ENCODE peak calls at places on chromosomes 3 and 15, in seven cellular contexts. One of them, this sample, is unnamed. For H3K4me1 and H3K9me3, the result is how much of the 10 kb centered on the place peaks cover.

GRCh38 chr3:83849331-83849730 is 1109.5 kb upstream of the CADM2 start:
- DNase-seq in neuronal stem cell: no peak
- DNase-seq in adrenal gland: no peak
- DNase-seq in aorta: no peak
- DNase-seq in CD8-positive, alpha-beta memory T cell: no peak
- DNase-seq in body of pancreas: no peak
- DNase-seq in pancreas: no peak
- DNase-seq in this sample: no peak

GRCh38 chr3:53846134-53846850 is at the start of the genes CHDH and IL17RB:
- DNase-seq in CD8-positive, alpha-beta memory T cell: peak
- DNase-seq in neuronal stem cell: peak
- DNase-seq in aorta: peak
- DNase-seq in adrenal gland: peak
- DNase-seq in body of pancreas: peak
- DNase-seq in pancreas: peak
- DNase-seq in this sample: peak

GRCh38 chr15:90882781-90883525 is 1.4 kb upstream of the FES start:
- DNase-seq in pancreas: no peak
- DNase-seq in aorta: no peak
- DNase-seq in CD8-positive, alpha-beta memory T cell: no peak
- DNase-seq in neuronal stem cell: no peak
- DNase-seq in adrenal gland: no peak
- DNase-seq in body of pancreas: no peak
- DNase-seq in this sample: no peak

GRCh38 chr3:29144361-29144760 is 136.5 kb upstream of the RBMS3 start:
- DNase-seq in pancreas: no peak
- DNase-seq in aorta: no peak
- DNase-seq in body of pancreas: no peak
- DNase-seq in adrenal gland: no peak
- DNase-seq in neuronal stem cell: no peak
- DNase-seq in CD8-positive, alpha-beta memory T cell: no peak
- DNase-seq in this sample: no peak

GRCh38 chr15:69843267-69843666 is 254.4 kb downstream of the TLE3 start:
- DNase-seq in aorta: no peak
- DNase-seq in body of pancreas: no peak
- DNase-seq in CD8-positive, alpha-beta memory T cell: no peak
- DNase-seq in neuronal stem cell: no peak
- DNase-seq in adrenal gland: no peak
- DNase-seq in pancreas: no peak
- DNase-seq in this sample: no peak

GRCh38 chr3:119297169-119297568 is 3.0 kb downstream of the ARHGAP31 start:
- DNase-seq in neuronal stem cell: no peak
- DNase-seq in aorta: no peak
- DNase-seq in adrenal gland: peak
- DNase-seq in body of pancreas: no peak
- DNase-seq in pancreas: no peak
- DNase-seq in CD8-positive, alpha-beta memory T cell: no peak
- DNase-seq in this sample: no peak

GRCh38 chr3:177810162-177810623 is 612.9 kb upstream of the TBL1XR1 start:
- DNase-seq in adrenal gland: no peak
- DNase-seq in pancreas: no peak
- DNase-seq in CD8-positive, alpha-beta memory T cell: no peak
- DNase-seq in neuronal stem cell: no peak
- DNase-seq in body of pancreas: no peak
- DNase-seq in aorta: no peak
- DNase-seq in this sample: no peak

GRCh38 chr15:77505556-77505955 is 84.9 kb downstream of the HMG20A start:
- DNase-seq in aorta: no peak
- DNase-seq in neuronal stem cell: no peak
- DNase-seq in adrenal gland: no peak
- DNase-seq in CD8-positive, alpha-beta memory T cell: no peak
- DNase-seq in body of pancreas: no peak
- DNase-seq in pancreas: no peak
- DNase-seq in this sample: no peak

GRCh38 chr3:150434263-150434662 is 26.2 kb downstream of the TSC22D2 start:
- DNase-seq in body of pancreas: no peak
- DNase-seq in pancreas: no peak
- DNase-seq in aorta: no peak
- DNase-seq in CD8-positive, alpha-beta memory T cell: no peak
- DNase-seq in adrenal gland: no peak
- DNase-seq in neuronal stem cell: no peak
- DNase-seq in this sample: no peak

GRCh38 chr15:81385110-81386076 is 11.4 kb upstream of the TMC3 start:
- DNase-seq in neuronal stem cell: no peak
- DNase-seq in pancreas: no peak
- DNase-seq in aorta: no peak
- DNase-seq in body of pancreas: peak
- DNase-seq in adrenal gland: no peak
- DNase-seq in CD8-positive, alpha-beta memory T cell: no peak
- DNase-seq in this sample: no peak

GRCh38 chr3:56754753-56755365 is 46.9 kb downstream of the ARHGEF3 start:
- DNase-seq in neuronal stem cell: no peak
- DNase-seq in aorta: peak
- DNase-seq in adrenal gland: peak
- DNase-seq in body of pancreas: peak
- DNase-seq in pancreas: no peak
- DNase-seq in CD8-positive, alpha-beta memory T cell: peak
- DNase-seq in this sample: no peak

GRCh38 chr15:99454941-99455795 is 110.6 kb upstream of the MEF2A start:
- DNase-seq in body of pancreas: peak
- DNase-seq in aorta: peak
- DNase-seq in neuronal stem cell: no peak
- DNase-seq in adrenal gland: peak
- DNase-seq in CD8-positive, alpha-beta memory T cell: no peak
- DNase-seq in pancreas: peak
- DNase-seq in this sample: no peak

GRCh38 chr15:66433726-66434125 is 47.0 kb downstream of the MAP2K1 start:
- DNase-seq in pancreas: no peak
- DNase-seq in neuronal stem cell: no peak
- DNase-seq in adrenal gland: no peak
- DNase-seq in aorta: no peak
- DNase-seq in body of pancreas: no peak
- DNase-seq in CD8-positive, alpha-beta memory T cell: no peak
- DNase-seq in this sample: no peak

GRCh38 chr15:99682455-99682854 is 50.8 kb downstream of the LYSMD4 start:
- DNase-seq in pancreas: no peak
- DNase-seq in adrenal gland: no peak
- DNase-seq in aorta: no peak
- DNase-seq in body of pancreas: no peak
- DNase-seq in neuronal stem cell: no peak
- DNase-seq in CD8-positive, alpha-beta memory T cell: no peak
- DNase-seq in this sample: no peak

GRCh38 chr15:29008846-29009245 is 123.1 kb downstream of the APBA2 start:
- DNase-seq in neuronal stem cell: no peak
- DNase-seq in aorta: no peak
- DNase-seq in pancreas: no peak
- DNase-seq in adrenal gland: no peak
- DNase-seq in body of pancreas: no peak
- DNase-seq in CD8-positive, alpha-beta memory T cell: no peak
- DNase-seq in this sample: no peak

GRCh38 chr3:154430014-154430413 is at the start of gene GPR149:
- DNase-seq in pancreas: no peak
- DNase-seq in body of pancreas: no peak
- DNase-seq in neuronal stem cell: no peak
- DNase-seq in aorta: no peak
- DNase-seq in adrenal gland: no peak
- DNase-seq in CD8-positive, alpha-beta memory T cell: no peak
- DNase-seq in this sample: no peak

GRCh38 chr3:160130950-160131349 is 94.3 kb upstream of the C3orf80 start:
- DNase-seq in pancreas: no peak
- DNase-seq in aorta: no peak
- DNase-seq in neuronal stem cell: no peak
- DNase-seq in body of pancreas: no peak
- DNase-seq in CD8-positive, alpha-beta memory T cell: no peak
- DNase-seq in adrenal gland: no peak
- DNase-seq in this sample: no peak

GRCh38 chr3:71847794-71848193 is 62.8 kb upstream of the PROK2 start:
- DNase-seq in CD8-positive, alpha-beta memory T cell: no peak
- DNase-seq in adrenal gland: no peak
- DNase-seq in aorta: no peak
- DNase-seq in body of pancreas: no peak
- DNase-seq in pancreas: no peak
- DNase-seq in neuronal stem cell: no peak
- DNase-seq in this sample: peak

GRCh38 chr3:123157598-123158287 is 44.0 kb upstream of the SEC22A start:
- DNase-seq in aorta: no peak
- DNase-seq in body of pancreas: peak
- DNase-seq in pancreas: peak
- DNase-seq in adrenal gland: no peak
- DNase-seq in CD8-positive, alpha-beta memory T cell: no peak
- DNase-seq in neuronal stem cell: no peak
- DNase-seq in this sample: no peak

GRCh38 chr3:53677406-53677805 is 168.8 kb downstream of the CHDH start:
- DNase-seq in neuronal stem cell: no peak
- DNase-seq in CD8-positive, alpha-beta memory T cell: no peak
- DNase-seq in pancreas: no peak
- DNase-seq in adrenal gland: no peak
- DNase-seq in body of pancreas: peak
- DNase-seq in aorta: no peak
- DNase-seq in this sample: no peak

GRCh38 chr15:72042054-72042453 is 75.9 kb downstream of the MYO9A start:
- DNase-seq in body of pancreas: no peak
- DNase-seq in aorta: no peak
- DNase-seq in CD8-positive, alpha-beta memory T cell: no peak
- DNase-seq in pancreas: no peak
- DNase-seq in adrenal gland: no peak
- DNase-seq in neuronal stem cell: no peak
- DNase-seq in this sample: no peak

GRCh38 chr3:69822501-69822900 is 83.2 kb downstream of the MITF start:
- DNase-seq in CD8-positive, alpha-beta memory T cell: no peak
- DNase-seq in body of pancreas: no peak
- DNase-seq in adrenal gland: no peak
- DNase-seq in neuronal stem cell: no peak
- DNase-seq in aorta: no peak
- DNase-seq in pancreas: no peak
- DNase-seq in this sample: no peak

GRCh38 chr15:63942486-63943365 is 103.6 kb downstream of the DAPK2 start:
- DNase-seq in neuronal stem cell: no peak
- DNase-seq in body of pancreas: no peak
- DNase-seq in pancreas: no peak
- DNase-seq in adrenal gland: no peak
- DNase-seq in CD8-positive, alpha-beta memory T cell: no peak
- DNase-seq in aorta: no peak
- DNase-seq in this sample: no peak

GRCh38 chr3:193656445-193656844 is 63.4 kb downstream of the OPA1 start:
- DNase-seq in body of pancreas: no peak
- DNase-seq in neuronal stem cell: no peak
- DNase-seq in aorta: no peak
- DNase-seq in pancreas: no peak
- DNase-seq in adrenal gland: no peak
- DNase-seq in CD8-positive, alpha-beta memory T cell: no peak
- DNase-seq in this sample: no peak

GRCh38 chr3:172648736-172649135 is 62.1 kb downstream of the NCEH1 start:
- DNase-seq in neuronal stem cell: no peak
- DNase-seq in aorta: no peak
- DNase-seq in adrenal gland: no peak
- DNase-seq in pancreas: no peak
- DNase-seq in body of pancreas: no peak
- DNase-seq in CD8-positive, alpha-beta memory T cell: no peak
- DNase-seq in this sample: no peak

GRCh38 chr3:115085197-115085865 is 61.8 kb downstream of the ZBTB20 start:
- DNase-seq in neuronal stem cell: no peak
- DNase-seq in aorta: no peak
- DNase-seq in adrenal gland: no peak
- DNase-seq in pancreas: no peak
- DNase-seq in body of pancreas: no peak
- DNase-seq in CD8-positive, alpha-beta memory T cell: no peak
- DNase-seq in this sample: no peak

GRCh38 chr15:71889385-71889784 is 79.0 kb downstream of the NR2E3 start:
- DNase-seq in adrenal gland: no peak
- DNase-seq in aorta: no peak
- DNase-seq in CD8-positive, alpha-beta memory T cell: no peak
- DNase-seq in body of pancreas: no peak
- DNase-seq in neuronal stem cell: no peak
- DNase-seq in pancreas: no peak
- DNase-seq in this sample: peak

GRCh38 chr15:57224664-57225063 is 151.6 kb upstream of the CGNL1 start:
- DNase-seq in aorta: no peak
- DNase-seq in body of pancreas: no peak
- DNase-seq in neuronal stem cell: no peak
- DNase-seq in adrenal gland: no peak
- DNase-seq in pancreas: no peak
- DNase-seq in CD8-positive, alpha-beta memory T cell: no peak
- DNase-seq in this sample: no peak
- H3K4me1 ChIP-seq in aorta: under half
- H3K4me1 ChIP-seq in body of pancreas: under half
- H3K4me1 ChIP-seq in neuronal stem cell: under half
- H3K4me1 ChIP-seq in adrenal gland: under half
- H3K4me1 ChIP-seq in pancreas: under half
- H3K4me1 ChIP-seq in CD8-positive, alpha-beta memory T cell: under half
- H3K4me1 ChIP-seq in this sample: under half

GRCh38 chr3:64242435-64242834 is 17.2 kb upstream of the PRICKLE2 start:
- DNase-seq in body of pancreas: no peak
- DNase-seq in neuronal stem cell: no peak
- DNase-seq in adrenal gland: no peak
- DNase-seq in pancreas: no peak
- DNase-seq in aorta: no peak
- DNase-seq in CD8-positive, alpha-beta memory T cell: no peak
- DNase-seq in this sample: no peak
- H3K9me3 ChIP-seq in body of pancreas: under half
- H3K9me3 ChIP-seq in neuronal stem cell: under half
- H3K9me3 ChIP-seq in adrenal gland: under half
- H3K9me3 ChIP-seq in pancreas: under half
- H3K9me3 ChIP-seq in aorta: under half
- H3K9me3 ChIP-seq in CD8-positive, alpha-beta memory T cell: under half
- H3K9me3 ChIP-seq in this sample: under half

DNA sequence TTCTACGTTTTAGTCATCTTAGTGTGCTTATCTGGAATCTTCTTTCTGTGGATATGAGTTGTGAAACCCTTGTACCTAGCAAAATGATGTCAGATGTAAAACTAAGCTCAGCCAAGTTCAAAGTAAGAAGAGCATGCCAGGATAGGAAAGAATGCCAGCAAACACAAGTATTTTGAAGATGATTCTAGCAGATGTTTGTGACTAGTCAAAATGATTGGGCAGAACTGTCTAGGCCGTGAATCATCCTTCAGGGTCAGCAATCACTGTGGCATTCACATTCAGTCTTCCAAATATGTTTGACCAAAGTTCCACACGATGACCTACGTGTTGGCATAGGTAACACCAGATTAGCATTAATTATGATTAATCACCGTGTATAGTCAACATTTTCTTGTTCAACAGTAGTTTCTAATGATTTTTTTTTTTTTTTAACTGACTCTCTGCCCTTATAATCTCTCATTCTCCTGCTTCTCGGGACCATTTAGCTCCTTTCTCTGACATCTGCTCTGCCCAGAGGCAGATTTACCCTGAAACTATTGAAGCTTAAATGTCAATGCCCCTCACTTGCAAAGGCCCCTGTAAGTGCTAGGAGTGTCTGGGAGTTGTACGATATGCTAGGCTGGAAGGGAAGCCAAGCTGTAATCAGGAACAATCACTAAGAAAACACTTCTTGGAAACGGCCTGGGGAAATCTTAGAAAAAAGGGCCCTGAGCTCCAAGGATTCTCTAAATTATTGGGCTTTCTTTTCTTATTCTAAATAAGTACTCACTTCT is 5.7 kb upstream of the PLOD2 start:
- DNase-seq in adrenal gland: peak
- DNase-seq in body of pancreas: peak
- DNase-seq in CD8-positive, alpha-beta memory T cell: no peak
- DNase-seq in pancreas: no peak
- DNase-seq in aorta: no peak
- DNase-seq in neuronal stem cell: no peak
- DNase-seq in this sample: no peak
- H3K4me3 ChIP-seq in adrenal gland: no peak
- H3K4me3 ChIP-seq in body of pancreas: no peak
- H3K4me3 ChIP-seq in CD8-positive, alpha-beta memory T cell: no peak
- H3K4me3 ChIP-seq in pancreas: no peak
- H3K4me3 ChIP-seq in aorta: peak
- H3K4me3 ChIP-seq in neuronal stem cell: no peak
- H3K4me3 ChIP-seq in this sample: no peak

GRCh38 chr3:188165596-188165995 is 11.6 kb downstream of the LPP start:
- DNase-seq in CD8-positive, alpha-beta memory T cell: no peak
- DNase-seq in adrenal gland: no peak
- DNase-seq in pancreas: no peak
- DNase-seq in aorta: no peak
- DNase-seq in body of pancreas: no peak
- DNase-seq in neuronal stem cell: no peak
- DNase-seq in this sample: no peak
- H3K4me1 ChIP-seq in CD8-positive, alpha-beta memory T cell: under half
- H3K4me1 ChIP-seq in adrenal gland: under half
- H3K4me1 ChIP-seq in pancreas: under half
- H3K4me1 ChIP-seq in aorta: under half
- H3K4me1 ChIP-seq in body of pancreas: under half
- H3K4me1 ChIP-seq in neuronal stem cell: under half
- H3K4me1 ChIP-seq in this sample: under half